ENCODE peak calls at places on chromosomes 4 and X, in eight cellular contexts. One of them, this sample, is unnamed.
A peak's percentile ranks its signal among the peaks of the same experiment; 100 is the strongest.

GRCh38 chr4:43886196-43886595 is 562.4 kb downstream of the KCTD8 start:
- DNase-seq in A549: no peak
- DNase-seq in CD8-positive, alpha-beta T cell: no peak
- DNase-seq in hepatocyte: no peak
- DNase-seq in LNCaP clone FGC: no peak
- DNase-seq in fibroblast of the aortic adventitia: no peak
- DNase-seq in ascending aorta: no peak
- DNase-seq in HCT116: no peak
- DNase-seq in this sample: no peak

GRCh38 chrX:39307488-39307887 is 506.2 kb downstream of the MID1IP1 start:
- DNase-seq in HCT116: no peak
- DNase-seq in fibroblast of the aortic adventitia: no peak
- DNase-seq in hepatocyte: no peak
- DNase-seq in LNCaP clone FGC: no peak
- DNase-seq in A549: no peak
- DNase-seq in ascending aorta: no peak
- DNase-seq in CD8-positive, alpha-beta T cell: no peak
- DNase-seq in this sample: no peak

GRCh38 chr4:2059034-2059725 is at the start of gene NAT8L:
- DNase-seq in A549: peak; percentile 42
- DNase-seq in CD8-positive, alpha-beta T cell: no peak
- DNase-seq in HCT116: peak; percentile 21
- DNase-seq in LNCaP clone FGC: no peak
- DNase-seq in fibroblast of the aortic adventitia: no peak
- DNase-seq in ascending aorta: no peak
- DNase-seq in hepatocyte: peak; percentile 62
- DNase-seq in this sample: no peak

GRCh38 chr4:99815597-99816011 is 1.0 kb upstream of the DAPP1 start:
- DNase-seq in HCT116: peak; percentile 78
- DNase-seq in LNCaP clone FGC: peak; percentile 82
- DNase-seq in CD8-positive, alpha-beta T cell: no peak
- DNase-seq in ascending aorta: no peak
- DNase-seq in A549: no peak
- DNase-seq in hepatocyte: peak; percentile 59
- DNase-seq in fibroblast of the aortic adventitia: peak; percentile 16
- DNase-seq in this sample: no peak

GRCh38 chr4:41751325-41752061 is 3.0 kb upstream of the PHOX2B start:
- DNase-seq in CD8-positive, alpha-beta T cell: no peak
- DNase-seq in fibroblast of the aortic adventitia: no peak
- DNase-seq in A549: no peak
- DNase-seq in HCT116: no peak
- DNase-seq in hepatocyte: no peak
- DNase-seq in LNCaP clone FGC: no peak
- DNase-seq in ascending aorta: no peak
- DNase-seq in this sample: no peak

GRCh38 chrX:41180194-41180902 is 95.1 kb downstream of the USP9X start:
- DNase-seq in fibroblast of the aortic adventitia: peak; percentile 75
- DNase-seq in A549: peak; percentile 73
- DNase-seq in CD8-positive, alpha-beta T cell: peak; percentile 6
- DNase-seq in hepatocyte: peak; percentile 72
- DNase-seq in ascending aorta: no peak
- DNase-seq in LNCaP clone FGC: peak; percentile 14
- DNase-seq in HCT116: peak; percentile 26
- DNase-seq in this sample: peak; percentile 3

GRCh38 chr4:146073517-146073916 is 102.0 kb upstream of the LSM6 start:
- DNase-seq in ascending aorta: no peak
- DNase-seq in LNCaP clone FGC: no peak
- DNase-seq in fibroblast of the aortic adventitia: no peak
- DNase-seq in A549: no peak
- DNase-seq in HCT116: no peak
- DNase-seq in CD8-positive, alpha-beta T cell: no peak
- DNase-seq in hepatocyte: no peak
- DNase-seq in this sample: no peak

GRCh38 chr4:108168213-108168671 is 490 bp downstream of the LEF1 start:
- DNase-seq in LNCaP clone FGC: no peak
- DNase-seq in A549: no peak
- DNase-seq in CD8-positive, alpha-beta T cell: peak; percentile 16
- DNase-seq in HCT116: no peak
- DNase-seq in ascending aorta: no peak
- DNase-seq in hepatocyte: no peak
- DNase-seq in fibroblast of the aortic adventitia: peak; percentile 28
- DNase-seq in this sample: no peak

GRCh38 chr4:67755974-67756373 is 1.8 kb upstream of the GNRHR start:
- DNase-seq in fibroblast of the aortic adventitia: no peak
- DNase-seq in hepatocyte: no peak
- DNase-seq in A549: no peak
- DNase-seq in CD8-positive, alpha-beta T cell: no peak
- DNase-seq in HCT116: no peak
- DNase-seq in ascending aorta: no peak
- DNase-seq in LNCaP clone FGC: no peak
- DNase-seq in this sample: no peak

GRCh38 chrX:135973025-135973547 is 702 bp downstream of the MMGT1 start:
- DNase-seq in A549: peak; percentile 58
- DNase-seq in hepatocyte: peak; percentile 19
- DNase-seq in ascending aorta: no peak
- DNase-seq in fibroblast of the aortic adventitia: peak; percentile 30
- DNase-seq in CD8-positive, alpha-beta T cell: no peak
- DNase-seq in LNCaP clone FGC: no peak
- DNase-seq in HCT116: no peak
- DNase-seq in this sample: no peak

GRCh38 chr4:176230827-176231226 is 35.4 kb upstream of the SPATA4 start:
- DNase-seq in hepatocyte: no peak
- DNase-seq in ascending aorta: no peak
- DNase-seq in LNCaP clone FGC: no peak
- DNase-seq in HCT116: no peak
- DNase-seq in CD8-positive, alpha-beta T cell: no peak
- DNase-seq in A549: no peak
- DNase-seq in fibroblast of the aortic adventitia: no peak
- DNase-seq in this sample: no peak

GRCh38 chrX:152871260-152871659 is 26.6 kb upstream of the ZNF185 start:
- DNase-seq in hepatocyte: no peak
- DNase-seq in LNCaP clone FGC: no peak
- DNase-seq in HCT116: no peak
- DNase-seq in ascending aorta: no peak
- DNase-seq in A549: no peak
- DNase-seq in fibroblast of the aortic adventitia: no peak
- DNase-seq in CD8-positive, alpha-beta T cell: no peak
- DNase-seq in this sample: no peak

GRCh38 chr4:65943076-65943475 is 272.8 kb upstream of the EPHA5 start:
- DNase-seq in hepatocyte: peak; percentile 19
- DNase-seq in CD8-positive, alpha-beta T cell: no peak
- DNase-seq in fibroblast of the aortic adventitia: peak; percentile 75
- DNase-seq in LNCaP clone FGC: peak; percentile 1
- DNase-seq in HCT116: no peak
- DNase-seq in ascending aorta: no peak
- DNase-seq in A549: peak; percentile 69
- DNase-seq in this sample: no peak
- TF ChIP-seq CTCF in hepatocyte: no peak
- TF ChIP-seq CTCF in CD8-positive, alpha-beta T cell: no peak
- TF ChIP-seq CTCF in fibroblast of the aortic adventitia: no peak
- TF ChIP-seq CTCF in LNCaP clone FGC: no peak
- TF ChIP-seq CTCF in HCT116: no peak
- TF ChIP-seq CTCF in ascending aorta: no peak
- TF ChIP-seq CTCF in A549: no peak
- TF ChIP-seq CTCF in this sample: no peak

DNA sequence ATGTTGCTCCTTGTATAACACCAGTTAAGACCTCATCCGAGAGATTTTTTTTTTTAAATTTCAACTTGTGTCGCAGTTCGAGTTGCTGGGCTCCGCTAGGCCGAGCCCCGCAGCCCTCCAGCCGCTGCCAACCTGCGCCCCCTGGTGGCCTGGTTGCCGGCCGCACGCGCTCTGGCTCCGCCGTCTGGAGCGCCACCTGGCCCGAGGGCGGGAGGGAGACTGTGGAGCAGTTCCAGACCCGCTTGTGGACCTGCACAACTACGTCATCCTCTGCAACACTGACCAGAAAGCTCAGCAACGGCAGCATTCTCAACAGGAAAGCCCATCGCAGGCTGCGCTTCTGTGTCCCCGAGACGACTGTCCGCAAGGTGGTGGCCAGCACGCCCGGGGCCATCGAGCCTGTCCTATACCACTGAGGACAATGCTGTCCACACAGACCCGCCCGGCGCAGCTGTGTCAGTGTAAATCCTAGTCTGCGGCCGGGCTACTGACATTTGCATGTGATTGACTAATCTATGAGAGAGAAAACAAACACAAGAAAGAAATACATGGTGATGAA is 39.1 kb downstream of the ARL9 start:
- DNase-seq in fibroblast of the aortic adventitia: peak; percentile 70
- DNase-seq in ascending aorta: peak; percentile 14
- DNase-seq in A549: peak; percentile 75
- DNase-seq in LNCaP clone FGC: peak; percentile 49
- DNase-seq in CD8-positive, alpha-beta T cell: peak; percentile 85
- DNase-seq in HCT116: peak; percentile 80
- DNase-seq in hepatocyte: peak; percentile 93
- DNase-seq in this sample: no peak
- H3K4me3 ChIP-seq in fibroblast of the aortic adventitia: peak overlapping the region; percentile 52
- H3K4me3 ChIP-seq in ascending aorta: peak overlapping the region; percentile 60
- H3K4me3 ChIP-seq in A549: peak overlapping the region; percentile 39
- H3K4me3 ChIP-seq in LNCaP clone FGC: peak overlapping the region; percentile 36
- H3K4me3 ChIP-seq in CD8-positive, alpha-beta T cell: peak overlapping the region; percentile 38
- H3K4me3 ChIP-seq in HCT116: peak overlapping the region; percentile 57
- H3K4me3 ChIP-seq in hepatocyte: peak overlapping the region; percentile 13
- H3K4me3 ChIP-seq in this sample: peak overlapping the region; percentile 50

GRCh38 chr4:162461952-162462351 is 298.2 kb upstream of the FSTL5 start:
- DNase-seq in A549: no peak
- DNase-seq in HCT116: peak; percentile 10
- DNase-seq in hepatocyte: no peak
- DNase-seq in ascending aorta: no peak
- DNase-seq in LNCaP clone FGC: peak; percentile 19
- DNase-seq in fibroblast of the aortic adventitia: no peak
- DNase-seq in CD8-positive, alpha-beta T cell: no peak
- DNase-seq in this sample: no peak
- TF ChIP-seq CTCF in A549: peak; percentile 22
- TF ChIP-seq CTCF in HCT116: no peak
- TF ChIP-seq CTCF in hepatocyte: peak; percentile 53
- TF ChIP-seq CTCF in ascending aorta: no peak
- TF ChIP-seq CTCF in LNCaP clone FGC: peak; percentile 54
- TF ChIP-seq CTCF in fibroblast of the aortic adventitia: no peak
- TF ChIP-seq CTCF in CD8-positive, alpha-beta T cell: no peak
- TF ChIP-seq CTCF in this sample: no peak

DNA sequence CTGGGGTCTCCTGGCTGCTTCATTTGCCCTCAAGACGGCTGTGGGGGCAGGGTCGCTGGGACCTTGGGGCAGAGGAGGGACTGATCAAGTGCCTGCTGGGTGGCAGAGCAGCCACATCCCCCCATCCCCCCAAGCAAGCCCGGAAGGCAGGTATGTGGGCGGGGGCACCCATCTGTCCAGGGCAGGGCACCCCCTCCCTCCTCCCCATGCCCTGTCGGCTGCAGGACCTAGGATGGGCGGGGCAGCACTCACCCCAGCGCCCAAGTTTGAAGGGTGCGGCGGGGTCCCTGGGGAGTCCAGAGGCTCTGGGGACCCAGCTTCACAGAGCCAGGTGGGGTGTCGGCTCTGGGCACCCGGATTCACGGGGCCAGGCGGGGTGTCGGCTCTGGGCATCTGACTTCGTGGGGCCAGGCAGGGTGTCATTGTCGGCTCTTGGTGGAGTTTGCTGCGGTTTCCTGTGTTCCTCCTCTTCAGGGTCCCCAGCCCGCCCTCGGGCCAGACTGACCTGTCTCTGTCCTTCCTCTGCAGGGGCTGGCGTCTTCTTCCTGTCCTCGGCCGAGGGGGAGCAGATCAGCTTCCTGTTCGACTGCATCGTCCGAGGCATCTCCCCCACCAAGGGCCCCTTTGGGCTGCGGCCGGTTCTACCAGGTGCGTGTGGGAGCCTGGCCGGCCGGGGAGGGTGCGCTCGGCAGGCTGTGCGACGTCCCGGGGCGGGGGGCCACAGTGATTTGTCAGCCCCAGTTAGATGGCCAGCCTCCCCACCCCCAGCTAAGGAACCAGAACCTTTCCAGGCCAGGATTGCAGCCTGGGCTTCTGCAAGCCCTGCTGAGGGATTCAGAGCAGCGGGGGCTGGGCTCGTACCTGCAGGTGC is 22.1 kb downstream of the DOK7 start:
- DNase-seq in ascending aorta: no peak
- DNase-seq in CD8-positive, alpha-beta T cell: no peak
- DNase-seq in A549: no peak
- DNase-seq in LNCaP clone FGC: no peak
- DNase-seq in hepatocyte: no peak
- DNase-seq in HCT116: no peak
- DNase-seq in fibroblast of the aortic adventitia: no peak
- DNase-seq in this sample: no peak
- H3K4me3 ChIP-seq in ascending aorta: peak overlapping the region; percentile 42
- H3K4me3 ChIP-seq in CD8-positive, alpha-beta T cell: no peak overlapping the region
- H3K4me3 ChIP-seq in A549: no peak overlapping the region
- H3K4me3 ChIP-seq in LNCaP clone FGC: no peak overlapping the region
- H3K4me3 ChIP-seq in hepatocyte: no peak overlapping the region
- H3K4me3 ChIP-seq in HCT116: peak overlapping the region; percentile 49
- H3K4me3 ChIP-seq in fibroblast of the aortic adventitia: no peak overlapping the region
- H3K4me3 ChIP-seq in this sample: no peak overlapping the region

DNA sequence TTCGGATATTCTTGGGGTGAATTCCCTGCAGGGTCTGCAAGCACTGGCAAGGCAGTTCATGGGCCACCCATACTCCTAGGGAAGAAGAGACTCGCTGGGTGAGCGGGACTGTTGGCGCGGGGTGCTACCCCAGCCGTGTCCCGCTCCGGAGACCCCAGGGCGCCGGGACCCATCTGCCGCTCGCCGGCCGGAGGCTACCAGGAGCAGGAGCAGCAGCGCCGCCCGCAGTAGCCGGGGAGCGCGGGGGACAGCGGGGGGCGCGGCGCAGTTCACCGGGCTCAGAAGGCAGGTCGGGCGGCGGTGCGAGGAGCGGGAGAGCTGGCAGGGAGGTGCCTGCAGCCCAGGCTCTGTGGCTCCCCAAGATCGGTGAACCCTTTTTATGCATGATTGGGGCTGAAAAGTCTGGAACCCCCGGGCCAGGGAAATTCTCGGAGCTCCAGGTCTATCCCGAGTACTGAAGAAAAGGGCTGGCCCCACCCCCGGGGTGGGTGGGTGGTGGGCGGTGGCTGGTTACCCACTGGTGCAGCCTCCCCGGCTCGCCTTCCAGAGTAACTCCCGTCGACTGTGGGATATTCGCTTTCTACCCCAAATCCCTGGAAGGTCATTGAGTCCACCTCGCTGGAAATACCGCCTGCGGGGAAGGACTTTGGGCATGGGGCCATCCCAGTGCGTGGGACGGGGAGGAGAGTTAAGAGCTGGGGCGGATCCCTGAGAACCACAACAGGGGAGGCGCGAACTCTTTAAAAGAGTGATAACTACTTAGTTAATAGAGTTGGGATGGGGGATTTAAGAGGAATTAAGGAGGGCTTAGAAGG is 37.6 kb downstream of the PF4 start:
- DNase-seq in A549: no peak
- DNase-seq in ascending aorta: no peak
- DNase-seq in HCT116: no peak
- DNase-seq in LNCaP clone FGC: no peak
- DNase-seq in fibroblast of the aortic adventitia: peak; percentile 28
- DNase-seq in hepatocyte: peak; percentile 42
- DNase-seq in CD8-positive, alpha-beta T cell: no peak
- DNase-seq in this sample: no peak
- TF ChIP-seq CTCF in A549: no peak
- TF ChIP-seq CTCF in ascending aorta: no peak
- TF ChIP-seq CTCF in HCT116: no peak
- TF ChIP-seq CTCF in LNCaP clone FGC: no peak
- TF ChIP-seq CTCF in fibroblast of the aortic adventitia: no peak
- TF ChIP-seq CTCF in hepatocyte: peak; percentile 9
- TF ChIP-seq CTCF in CD8-positive, alpha-beta T cell: no peak
- TF ChIP-seq CTCF in this sample: no peak

GRCh38 chrX:20715176-20715575 is 448.5 kb upstream of the RPS6KA3 start:
- DNase-seq in A549: no peak
- DNase-seq in fibroblast of the aortic adventitia: no peak
- DNase-seq in ascending aorta: no peak
- DNase-seq in CD8-positive, alpha-beta T cell: no peak
- DNase-seq in hepatocyte: no peak
- DNase-seq in HCT116: no peak
- DNase-seq in LNCaP clone FGC: no peak
- DNase-seq in this sample: no peak
- H3K4me3 ChIP-seq in A549: no peak overlapping the region
- H3K4me3 ChIP-seq in fibroblast of the aortic adventitia: no peak overlapping the region
- H3K4me3 ChIP-seq in ascending aorta: no peak overlapping the region
- H3K4me3 ChIP-seq in CD8-positive, alpha-beta T cell: no peak overlapping the region
- H3K4me3 ChIP-seq in hepatocyte: no peak overlapping the region
- H3K4me3 ChIP-seq in HCT116: no peak overlapping the region
- H3K4me3 ChIP-seq in LNCaP clone FGC: no peak overlapping the region
- H3K4me3 ChIP-seq in this sample: no peak overlapping the region